ENCODE peak calls at places on chromosomes 13 and 19, in ten cellular contexts. L is DND-41, E is hepatocyte, C is HCT116, P is OCI-LY7, M is PC-3, J is IMR-90, B is neuronal stem cell, W is GM23338, F is fibroblast of lung. G is an unnamed sample.

GRCh38 chr13:52615134-52615801 is 27.0 kb upstream of the HNRNPA1L2 start:
- DNase-seq in L (no peak), E (no peak), C (no peak), P (no peak), M (no peak), J (no peak), B (no peak), W (no peak), F (no peak), G (no peak)

GRCh38 chr19:47427241-47428176 is 8.2 kb upstream of the MEIS3 start:
- DNase-seq in L (peak), E (peak), C (peak), P (peak), M (peak), J (peak), B (peak), W (peak), F (peak), G (peak)

GRCh38 chr13:30394798-30395191 is 27.5 kb upstream of the UBE2L5 start:
- DNase-seq in L (no peak), E (no peak), C (no peak), P (peak), M (peak), J (peak), B (no peak), W (no peak), F (peak), G (peak)

GRCh38 chr19:47848871-47849473 is 10.1 kb upstream of the TPRX2 start:
- DNase-seq in L (no peak), E (peak), C (peak), P (no peak), M (no peak), J (no peak), B (peak), W (peak), F (peak), G (no peak)

GRCh38 chr19:46840157-46840942 is 10.3 kb downstream of the AP2S1 start:
- DNase-seq in L (peak), E (peak), C (no peak), P (peak), M (peak), J (peak), B (peak), W (peak), F (peak), G (peak)

GRCh38 chr13:24612726-24613125 is 67.5 kb upstream of the ATP12A start:
- DNase-seq in L (no peak), E (no peak), C (no peak), P (no peak), M (no peak), J (no peak), B (no peak), W (no peak), F (no peak), G (no peak)

GRCh38 chr19:41957161-41957837 is 1.8 kb downstream of the RABAC1 start:
- DNase-seq in L (no peak), E (no peak), C (no peak), P (no peak), M (no peak), J (no peak), B (no peak), W (no peak), F (no peak), G (no peak)

GRCh38 chr19:41296323-41296935 is 13.5 kb upstream of the CCDC97 start:
- DNase-seq in L (no peak), E (no peak), C (no peak), P (no peak), M (peak), J (no peak), B (no peak), W (no peak), F (no peak), G (peak)

GRCh38 chr13:78193853-78194252 is 275.2 kb upstream of the EDNRB start:
- DNase-seq in L (no peak), E (no peak), C (no peak), P (no peak), M (no peak), J (no peak), B (no peak), W (no peak), F (no peak), G (no peak)

GRCh38 chr13:45846681-45847080 is 4.9 kb downstream of the SIAH3 start:
- DNase-seq in L (no peak), E (no peak), C (no peak), P (no peak), M (no peak), J (no peak), B (no peak), W (no peak), F (no peak), G (no peak)

GRCh38 chr13:102993348-102993747 is 72.9 kb downstream of the SLC10A2 start:
- DNase-seq in L (no peak), E (no peak), C (no peak), P (no peak), M (no peak), J (no peak), B (no peak), W (no peak), F (no peak), G (no peak)

GRCh38 chr19:42217522-42218442 is at the start of gene DEDD2:
- DNase-seq in L (peak), E (peak), C (peak), P (peak), M (peak), J (peak), B (peak), W (peak), F (peak), G (peak)

GRCh38 chr19:15213715-15214381 is 13.1 kb upstream of the NOTCH3 start:
- DNase-seq in L (no peak), E (no peak), C (no peak), P (no peak), M (no peak), J (no peak), B (no peak), W (peak), F (peak), G (no peak)

GRCh38 chr19:17627921-17628320 is 60.2 kb downstream of the UNC13A start:
- DNase-seq in L (no peak), E (no peak), C (no peak), P (no peak), M (no peak), J (no peak), B (no peak), W (no peak), F (no peak), G (no peak)

GRCh38 chr13:101618440-101619187 is 166.1 kb downstream of the ITGBL1 start:
- DNase-seq in L (no peak), E (no peak), C (no peak), P (no peak), M (no peak), J (no peak), B (no peak), W (no peak), F (no peak), G (no peak)
- H3K4me3 ChIP-seq in L (no peak), E (no peak), C (no peak), P (no peak), M (no peak), J (no peak), B (no peak), W (no peak), F (no peak), G (no peak)

GRCh38 chr19:49513746-49514118 is 1.3 kb downstream of the FCGRT start:
- DNase-seq in L (no peak), E (no peak), C (no peak), P (no peak), M (no peak), J (no peak), B (no peak), W (no peak), F (no peak), G (no peak)
- H3K4me2 ChIP-seq in L (peak), E (peak), C (no peak), P (peak), M (peak), J (peak), B (peak), W (peak), F (peak), G (no peak)

GRCh38 chr13:36030670-36031331 is 100.4 kb downstream of the DCLK1 start:
- DNase-seq in L (no peak), E (peak), C (no peak), P (no peak), M (peak), J (peak), B (no peak), W (peak), F (peak), G (peak)

GRCh38 chr13:36029171-36029570 is 102.0 kb downstream of the DCLK1 start:
- DNase-seq in L (no peak), E (no peak), C (no peak), P (no peak), M (peak), J (peak), B (no peak), W (no peak), F (peak), G (peak)

GRCh38 chr13:36031490-36031889 is 99.7 kb downstream of the DCLK1 start:
- DNase-seq in L (no peak), E (no peak), C (no peak), P (no peak), M (no peak), J (no peak), B (no peak), W (no peak), F (no peak), G (no peak)

GRCh38 chr13:36026556-36026955 is 104.6 kb downstream of the DCLK1 start:
- DNase-seq in L (no peak), E (no peak), C (no peak), P (no peak), M (no peak), J (no peak), B (no peak), W (no peak), F (no peak), G (no peak)

GRCh38 chr13:36028359-36028758 is 102.8 kb downstream of the DCLK1 start:
- DNase-seq in L (no peak), E (no peak), C (no peak), P (no peak), M (no peak), J (no peak), B (no peak), W (no peak), F (no peak), G (no peak)
- H2AFZ ChIP-seq in L (no peak), E (no peak), C (no peak), P (no peak), M (no peak), J (no peak), B (no peak), W (no peak), F (no peak), G (no peak)

DNA sequence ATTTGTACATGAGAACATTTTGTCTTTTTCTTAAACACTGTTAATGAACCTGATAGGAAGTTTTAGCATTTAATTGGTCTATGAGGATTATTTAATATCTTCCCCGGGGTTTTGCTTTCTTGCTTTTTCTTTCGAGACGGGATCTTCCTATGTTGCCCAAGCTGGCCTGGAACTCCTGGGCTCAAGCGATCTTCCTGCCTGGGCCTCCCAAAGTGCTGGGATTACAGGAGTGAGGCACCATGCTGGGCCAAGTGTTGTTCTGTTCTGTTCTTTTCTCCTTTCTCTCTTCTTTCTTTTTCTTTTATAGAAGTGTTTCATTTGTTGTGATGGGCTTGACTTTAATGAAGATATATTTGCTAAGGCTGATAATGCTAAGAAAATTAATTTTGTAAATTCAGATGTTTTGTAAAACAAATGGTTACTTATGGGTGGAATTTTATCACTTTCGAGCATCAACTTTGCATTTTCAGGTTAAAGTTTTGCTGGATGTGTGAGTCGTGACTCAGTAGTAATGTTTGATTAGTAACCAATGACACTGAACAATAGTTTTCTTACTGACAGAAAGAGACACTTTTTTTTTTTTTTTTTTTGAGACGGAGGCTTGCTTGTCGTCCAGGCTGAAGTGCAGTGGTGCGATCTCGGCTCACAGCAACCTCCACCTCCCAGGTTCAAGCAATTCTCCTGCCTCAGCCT is 2.2 kb downstream of the PAN3 start:
- DNase-seq in L (no peak), E (peak), C (no peak), P (no peak), M (peak), J (peak), B (no peak), W (peak), F (no peak), G (no peak)
- H3K4me3 ChIP-seq in L (peak), E (peak), C (peak), P (peak), M (peak), J (no peak), B (no peak), W (peak), F (peak), G (no peak)

GRCh38 chr13:111215081-111216047 is 100.3 kb downstream of the ARHGEF7 start:
- DNase-seq in L (no peak), E (no peak), C (no peak), P (no peak), M (no peak), J (no peak), B (no peak), W (peak), F (no peak), G (no peak)
- H3K4me2 ChIP-seq in L (no peak), E (no peak), C (no peak), P (peak), M (no peak), J (no peak), B (peak), W (peak), F (no peak), G (no peak)